ENCODE peak calls at places on chromosomes 7 and 10, in five cellular contexts. Q, M, G, E and T are unnamed samples.

GRCh38 chr7:106045592-106045991 is 66.5 kb downstream of the SYPL1 start:
- DNase-seq in Q (no peak), M (no peak), G (no peak), E (no peak), T (no peak)

GRCh38 chr10:108911814-108912541 is 1011.3 kb downstream of the XPNPEP1 start:
- DNase-seq in Q (peak), M (peak), G (peak), E (no peak), T (peak)

GRCh38 chr7:77308792-77309191 is 107.4 kb downstream of the GSAP start:
- DNase-seq in Q (peak), M (no peak), G (no peak), E (no peak), T (no peak)

GRCh38 chr10:127550861-127551260 is 1.8 kb downstream of the NPS start:
- DNase-seq in Q (no peak), M (no peak), G (no peak), E (no peak), T (no peak)

GRCh38 chr10:87505366-87506113 is 847 bp downstream of the MINPP1 start:
- DNase-seq in Q (peak), M (peak), G (peak), E (peak), T (peak)

GRCh38 chr7:150831851-150832250 is 20.5 kb upstream of the AOC1 start:
- DNase-seq in Q (no peak), M (no peak), G (no peak), E (no peak), T (no peak)

GRCh38 chr10:131788386-131788785 is 112.4 kb upstream of the PPP2R2D start:
- DNase-seq in Q (no peak), M (no peak), G (no peak), E (no peak), T (no peak)

GRCh38 chr7:100190059-100190711 is 12.5 kb downstream of the STAG3 start:
- DNase-seq in Q (peak), M (no peak), G (no peak), E (no peak), T (no peak)

GRCh38 chr7:41810258-41810576 is 107.3 kb upstream of the INHBA start:
- DNase-seq in Q (no peak), M (no peak), G (no peak), E (no peak), T (no peak)

GRCh38 chr7:143408686-143409551 is at the start of gene EPHA1:
- DNase-seq in Q (peak), M (no peak), G (peak), E (peak), T (no peak)

GRCh38 chr10:102241037-102241443 is 272 bp downstream of the PITX3 start:
- DNase-seq in Q (no peak), M (no peak), G (no peak), E (no peak), T (no peak)

GRCh38 chr7:55100172-55100961 is 81.5 kb downstream of the EGFR start:
- DNase-seq in Q (no peak), M (no peak), G (peak), E (no peak), T (peak)

GRCh38 chr7:73705551-73705920 is 13.9 kb downstream of the STX1A start:
- DNase-seq in Q (no peak), M (no peak), G (no peak), E (no peak), T (no peak)

GRCh38 chr7:85075864-85076263 is 111.0 kb downstream of the SEMA3D start:
- DNase-seq in Q (no peak), M (no peak), G (no peak), E (no peak), T (no peak)

GRCh38 chr7:85074016-85074415 is 112.8 kb downstream of the SEMA3D start:
- DNase-seq in Q (peak), M (no peak), G (no peak), E (no peak), T (no peak)

GRCh38 chr7:85079434-85079833 is 107.4 kb downstream of the SEMA3D start:
- DNase-seq in Q (no peak), M (no peak), G (no peak), E (no peak), T (no peak)

GRCh38 chr7:85074992-85075391 is 111.9 kb downstream of the SEMA3D start:
- DNase-seq in Q (no peak), M (no peak), G (no peak), E (no peak), T (no peak)

GRCh38 chr7:85078181-85078580 is 108.7 kb downstream of the SEMA3D start:
- DNase-seq in Q (no peak), M (no peak), G (no peak), E (no peak), T (no peak)
- TF ChIP-seq CTCF in Q (no peak), M (no peak), G (no peak), E (no peak), T (no peak)

DNA sequence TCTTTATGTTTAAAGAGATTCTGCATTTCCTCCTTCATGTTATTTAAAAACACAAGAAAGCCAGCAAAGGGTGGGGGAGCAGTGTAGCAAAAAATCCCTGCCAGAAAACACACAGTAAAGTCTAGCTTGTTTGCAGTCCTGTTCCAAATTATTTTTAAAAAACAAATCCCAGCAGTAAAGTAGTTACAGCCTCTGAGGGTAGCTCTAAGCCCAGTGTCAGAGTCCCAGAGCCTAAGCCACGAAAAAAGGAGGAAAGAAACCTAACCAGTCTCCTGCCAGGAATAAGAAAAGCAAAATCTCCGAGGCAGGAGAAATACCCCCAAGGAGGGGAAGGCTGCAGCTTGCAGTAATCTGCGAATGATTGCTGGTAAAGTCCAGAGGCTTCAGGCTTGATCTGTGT is 219.7 kb upstream of the CELF2 start:
- DNase-seq in Q (no peak), M (no peak), G (no peak), E (no peak), T (no peak)
- TF ChIP-seq CTCF in Q (no peak), M (no peak), G (no peak), E (no peak), T (no peak)

GRCh38 chr10:73253226-73253557 is 748 bp upstream of the MRPS16 start:
- DNase-seq in Q (peak), M (no peak), G (no peak), E (no peak), T (no peak)
- TF ChIP-seq CTCF in Q (peak), M (no peak), G (no peak), E (no peak), T (no peak)

DNA sequence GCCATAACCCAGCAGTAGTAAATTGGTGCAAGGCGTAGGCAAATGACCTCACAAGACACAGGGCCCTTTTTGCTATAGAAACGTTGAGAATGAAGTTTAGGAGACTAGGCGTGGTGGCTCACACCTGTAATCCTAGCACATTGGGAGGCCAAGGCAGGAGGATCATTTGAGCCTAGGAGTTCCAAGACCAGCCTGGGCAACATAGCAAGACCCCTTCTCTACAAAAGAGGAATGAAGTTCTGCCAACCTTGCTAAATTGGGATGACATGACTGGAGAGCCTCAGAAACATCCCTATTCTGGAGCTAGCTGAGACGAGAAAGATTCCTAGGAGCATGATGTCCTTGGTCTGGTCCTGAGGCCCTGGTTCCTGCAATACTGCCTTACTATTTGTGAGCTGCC is 20.6 kb downstream of the CDK1 start:
- DNase-seq in Q (no peak), M (no peak), G (no peak), E (no peak), T (no peak)
- TF ChIP-seq CTCF in Q (no peak), M (no peak), G (no peak), E (no peak), T (no peak)

DNA sequence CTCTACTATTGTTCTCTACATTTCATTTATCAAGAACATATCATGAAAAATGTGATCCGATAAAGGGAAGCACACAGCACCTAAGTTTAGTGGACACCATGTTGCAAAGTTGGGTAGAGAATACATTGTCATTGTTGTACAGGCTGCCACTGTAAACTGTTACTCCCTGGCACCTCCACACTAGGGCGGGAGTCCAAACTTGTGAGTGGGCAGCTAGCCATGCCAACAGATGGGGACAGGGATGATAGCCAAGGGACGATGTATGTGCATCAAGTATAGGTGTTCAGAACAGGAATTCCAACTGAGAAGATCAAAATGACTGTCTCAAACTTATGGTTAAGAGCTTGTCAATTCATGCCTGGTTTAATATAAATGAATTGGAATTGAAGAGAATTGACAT is 31.1 kb upstream of the COMMD3 start:
- DNase-seq in Q (no peak), M (no peak), G (no peak), E (no peak), T (no peak)
- TF ChIP-seq CTCF in Q (no peak), M (no peak), G (no peak), E (no peak), T (no peak)

GRCh38 chr7:134442441-134443220 is 16.3 kb downstream of the AKR1B1 start:
- DNase-seq in Q (no peak), M (no peak), G (no peak), E (no peak), T (no peak)

GRCh38 chr7:134444961-134445315 is 14.0 kb downstream of the AKR1B1 start:
- DNase-seq in Q (no peak), M (no peak), G (no peak), E (no peak), T (no peak)

GRCh38 chr7:134446446-134446845 is 12.5 kb downstream of the AKR1B1 start:
- DNase-seq in Q (no peak), M (no peak), G (no peak), E (no peak), T (no peak)

GRCh38 chr7:134443396-134444070 is 15.4 kb downstream of the AKR1B1 start:
- DNase-seq in Q (peak), M (no peak), G (no peak), E (peak), T (no peak)

GRCh38 chr7:134444198-134444960 is 14.5 kb downstream of the AKR1B1 start:
- DNase-seq in Q (no peak), M (no peak), G (no peak), E (no peak), T (no peak)
- TF ChIP-seq CTCF in Q (peak), M (no peak), G (no peak), E (no peak), T (no peak)

DNA sequence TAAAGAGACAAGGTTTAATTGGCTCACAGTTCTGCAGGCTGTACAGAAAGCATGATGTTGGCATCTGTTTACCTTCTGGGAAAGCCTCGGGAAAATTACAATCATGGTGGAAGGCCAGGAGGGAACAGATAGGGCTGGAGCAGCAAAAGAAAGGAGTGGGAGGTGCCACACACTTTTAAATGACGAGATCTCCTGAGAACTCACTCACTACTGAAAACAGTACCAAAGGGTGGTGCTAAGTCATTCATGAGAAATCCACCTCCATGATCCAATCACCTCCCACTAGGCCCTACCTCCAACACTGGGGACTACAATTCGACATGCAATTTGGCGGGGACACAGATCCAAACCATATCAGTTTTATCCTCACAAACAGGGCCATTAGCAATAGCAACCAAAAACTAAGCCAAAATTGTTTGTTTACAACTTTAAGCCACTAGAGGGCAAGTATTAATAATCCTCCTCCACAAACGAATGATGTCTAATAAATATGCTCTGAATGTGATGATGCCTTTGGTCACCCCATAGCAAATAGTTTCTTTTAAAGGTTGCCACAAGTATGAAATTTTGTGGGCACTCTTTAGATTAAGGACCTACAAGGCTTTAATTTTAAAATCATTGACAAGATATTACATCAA is 129.2 kb upstream of the NRBF2 start:
- DNase-seq in Q (no peak), M (no peak), G (no peak), E (peak), T (no peak)
- TF ChIP-seq CTCF in Q (peak), M (no peak), G (peak), E (peak), T (peak)